ENCODE peak calls at places on chromosomes 12 and 14, in six cellular contexts. One of them, this sample, is unnamed.

GRCh38 chr12:114878781-114879180 is 194.8 kb upstream of the TBX3 start:
- DNase-seq in HepG2: no peak
- DNase-seq in GM12891: no peak
- DNase-seq in K562: no peak
- DNase-seq in GM12878: no peak
- DNase-seq in H1: no peak
- DNase-seq in this sample: no peak

GRCh38 chr12:124646385-124647230 is 79.2 kb upstream of the NCOR2 start:
- DNase-seq in GM12891: peak
- DNase-seq in K562: no peak
- DNase-seq in GM12878: peak
- DNase-seq in HepG2: no peak
- DNase-seq in H1: peak
- DNase-seq in this sample: no peak

GRCh38 chr14:70045715-70046535 is 142.8 kb downstream of the SLC8A3 start:
- DNase-seq in GM12891: no peak
- DNase-seq in K562: peak
- DNase-seq in HepG2: peak
- DNase-seq in H1: peak
- DNase-seq in GM12878: no peak
- DNase-seq in this sample: no peak

GRCh38 chr14:36047912-36048311 is 128.6 kb downstream of the PTCSC3 start:
- DNase-seq in H1: no peak
- DNase-seq in GM12891: no peak
- DNase-seq in GM12878: no peak
- DNase-seq in HepG2: no peak
- DNase-seq in K562: no peak
- DNase-seq in this sample: no peak

GRCh38 chr12:63362166-63362565 is 211.2 kb upstream of the AVPR1A start:
- DNase-seq in H1: no peak
- DNase-seq in GM12891: no peak
- DNase-seq in HepG2: no peak
- DNase-seq in K562: no peak
- DNase-seq in GM12878: no peak
- DNase-seq in this sample: no peak

GRCh38 chr12:59181378-59181777 is 261.1 kb upstream of the LRIG3 start:
- DNase-seq in H1: no peak
- DNase-seq in GM12891: no peak
- DNase-seq in GM12878: no peak
- DNase-seq in HepG2: no peak
- DNase-seq in K562: no peak
- DNase-seq in this sample: no peak

GRCh38 chr14:93135399-93135798 is 19.7 kb upstream of the ITPK1 start:
- DNase-seq in GM12878: no peak
- DNase-seq in HepG2: no peak
- DNase-seq in K562: no peak
- DNase-seq in H1: no peak
- DNase-seq in GM12891: no peak
- DNase-seq in this sample: no peak

GRCh38 chr12:131218291-131219172 is 264.8 kb downstream of the ADGRD1 start:
- DNase-seq in GM12878: no peak
- DNase-seq in K562: peak
- DNase-seq in GM12891: no peak
- DNase-seq in H1: peak
- DNase-seq in HepG2: no peak
- DNase-seq in this sample: no peak

GRCh38 chr14:24845851-24846250 is 204.1 kb downstream of the STXBP6 start:
- DNase-seq in K562: no peak
- DNase-seq in GM12878: no peak
- DNase-seq in GM12891: no peak
- DNase-seq in H1: no peak
- DNase-seq in HepG2: no peak
- DNase-seq in this sample: no peak

GRCh38 chr14:37594916-37595808 is at the start of the genes FOXA1 and TTC6:
- DNase-seq in GM12891: no peak
- DNase-seq in K562: peak
- DNase-seq in HepG2: peak
- DNase-seq in GM12878: no peak
- DNase-seq in H1: peak
- DNase-seq in this sample: no peak
- TF ChIP-seq POLR2A in GM12891: no peak
- TF ChIP-seq POLR2A in K562: no peak
- TF ChIP-seq POLR2A in HepG2: no peak
- TF ChIP-seq POLR2A in GM12878: no peak
- TF ChIP-seq POLR2A in H1: no peak
- TF ChIP-seq POLR2A in this sample: no peak

GRCh38 chr12:108560752-108561719 is at the start of gene SART3:
- DNase-seq in K562: peak
- DNase-seq in GM12891: peak
- DNase-seq in GM12878: peak
- DNase-seq in H1: peak
- DNase-seq in HepG2: peak
- DNase-seq in this sample: peak

GRCh38 chr12:108562348-108563134 is at the start of gene ISCU:
- DNase-seq in GM12878: peak
- DNase-seq in K562: peak
- DNase-seq in GM12891: peak
- DNase-seq in H1: peak
- DNase-seq in HepG2: peak
- DNase-seq in this sample: peak

GRCh38 chr12:108561852-108562347 is 496 bp upstream of the ISCU start:
- DNase-seq in HepG2: no peak
- DNase-seq in GM12878: no peak
- DNase-seq in K562: no peak
- DNase-seq in H1: no peak
- DNase-seq in GM12891: no peak
- DNase-seq in this sample: no peak

GRCh38 chr12:108560321-108560721 is 652 bp downstream of the SART3 start:
- DNase-seq in HepG2: peak
- DNase-seq in K562: no peak
- DNase-seq in GM12891: no peak
- DNase-seq in GM12878: no peak
- DNase-seq in H1: no peak
- DNase-seq in this sample: no peak

DNA sequence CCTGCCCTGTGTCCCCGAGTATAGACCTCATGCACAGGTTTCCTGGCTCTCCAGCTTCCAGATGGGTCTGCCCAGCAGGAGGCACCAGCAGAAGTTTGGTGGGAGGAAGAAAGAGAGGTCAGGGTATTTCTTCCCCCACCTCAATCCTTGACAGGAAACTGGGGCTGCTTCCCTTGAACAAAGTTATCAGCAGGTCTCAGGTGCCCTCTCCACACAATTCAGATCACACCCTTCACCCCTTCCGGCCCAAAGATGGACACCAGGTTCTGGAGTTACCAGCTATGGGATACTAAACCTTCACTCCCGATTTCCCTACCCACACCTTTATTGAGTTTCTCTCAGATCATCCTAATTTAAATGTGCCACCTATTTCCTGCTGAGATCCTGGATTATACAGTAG is 1.2 kb downstream of the SART3 start:
- DNase-seq in GM12891: no peak
- DNase-seq in HepG2: no peak
- DNase-seq in H1: no peak
- DNase-seq in K562: peak
- DNase-seq in GM12878: no peak
- DNase-seq in this sample: no peak
- TF ChIP-seq TAF1 in GM12891: no peak
- TF ChIP-seq TAF1 in HepG2: no peak
- TF ChIP-seq TAF1 in H1: no peak
- TF ChIP-seq TAF1 in K562: no peak
- TF ChIP-seq TAF1 in GM12878: no peak
- TF ChIP-seq TAF1 in this sample: no peak

DNA sequence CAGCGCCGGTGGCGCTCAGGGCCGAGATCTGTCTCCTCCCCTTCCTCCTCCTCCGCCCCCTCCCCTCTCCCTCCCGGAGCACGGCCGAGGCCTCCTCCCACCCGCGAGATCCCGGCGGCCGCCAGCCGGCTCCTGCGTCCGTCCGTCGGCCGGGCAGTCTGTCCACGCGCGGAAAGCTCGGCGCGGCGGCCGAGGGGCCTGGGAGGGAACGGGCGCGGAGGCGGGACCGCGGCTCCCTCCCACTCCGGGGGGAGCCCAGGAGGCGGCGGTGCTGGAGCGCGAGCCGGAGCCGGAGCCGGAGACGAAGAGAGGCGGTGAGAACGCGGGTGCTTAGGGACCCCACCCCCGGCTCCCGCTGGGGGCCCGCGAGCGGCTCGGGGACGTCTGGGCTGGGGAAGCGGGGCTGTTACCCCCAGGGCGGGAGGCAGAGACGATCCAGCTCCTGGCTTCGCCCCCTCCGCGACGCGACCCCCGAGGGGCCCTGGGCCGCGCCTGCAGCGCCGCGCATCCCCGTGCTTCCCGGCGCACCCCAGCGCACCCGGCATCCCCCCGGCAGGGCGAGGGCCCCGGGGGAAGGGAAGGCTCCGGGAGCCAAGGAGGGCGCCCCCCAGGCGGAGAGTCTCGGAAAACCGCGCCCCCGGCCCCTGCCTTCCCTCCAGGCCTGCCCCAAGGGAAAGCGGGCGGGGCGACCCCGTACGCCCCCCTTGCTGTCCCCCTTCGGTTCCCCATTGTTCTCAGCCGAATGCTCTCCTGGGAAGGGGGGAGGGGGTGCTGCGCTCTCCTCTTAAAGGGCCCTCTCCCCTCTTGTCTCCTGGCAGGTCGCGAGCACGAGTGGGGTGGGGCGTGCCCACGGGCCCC is at the start of gene DTX1:
- DNase-seq in H1: no peak
- DNase-seq in HepG2: no peak
- DNase-seq in K562: peak
- DNase-seq in GM12891: no peak
- DNase-seq in GM12878: no peak
- DNase-seq in this sample: no peak
- TF ChIP-seq POLR2AphosphoS5 in H1: no peak
- TF ChIP-seq POLR2AphosphoS5 in HepG2: no peak
- TF ChIP-seq POLR2AphosphoS5 in K562: no peak
- TF ChIP-seq POLR2AphosphoS5 in GM12891: no peak
- TF ChIP-seq POLR2AphosphoS5 in GM12878: no peak
- TF ChIP-seq POLR2AphosphoS5 in this sample: no peak

GRCh38 chr12:53500119-53500775 is 836 bp upstream of the TARBP2 start:
- DNase-seq in HepG2: peak
- DNase-seq in GM12878: no peak
- DNase-seq in H1: peak
- DNase-seq in GM12891: no peak
- DNase-seq in K562: peak
- DNase-seq in this sample: no peak
- TF ChIP-seq POLR2A in HepG2: peak
- TF ChIP-seq POLR2A in GM12878: peak
- TF ChIP-seq POLR2A in H1: peak
- TF ChIP-seq POLR2A in GM12891: peak
- TF ChIP-seq POLR2A in K562: peak
- TF ChIP-seq POLR2A in this sample: peak

GRCh38 chr12:12722351-12723146 is 5.4 kb downstream of the CDKN1B start:
- DNase-seq in GM12891: no peak
- DNase-seq in HepG2: no peak
- DNase-seq in GM12878: no peak
- DNase-seq in H1: no peak
- DNase-seq in K562: no peak
- DNase-seq in this sample: no peak
- TF ChIP-seq TAF1 in GM12891: no peak
- TF ChIP-seq TAF1 in HepG2: no peak
- TF ChIP-seq TAF1 in GM12878: no peak
- TF ChIP-seq TAF1 in H1: no peak
- TF ChIP-seq TAF1 in K562: no peak
- TF ChIP-seq TAF1 in this sample: no peak

DNA sequence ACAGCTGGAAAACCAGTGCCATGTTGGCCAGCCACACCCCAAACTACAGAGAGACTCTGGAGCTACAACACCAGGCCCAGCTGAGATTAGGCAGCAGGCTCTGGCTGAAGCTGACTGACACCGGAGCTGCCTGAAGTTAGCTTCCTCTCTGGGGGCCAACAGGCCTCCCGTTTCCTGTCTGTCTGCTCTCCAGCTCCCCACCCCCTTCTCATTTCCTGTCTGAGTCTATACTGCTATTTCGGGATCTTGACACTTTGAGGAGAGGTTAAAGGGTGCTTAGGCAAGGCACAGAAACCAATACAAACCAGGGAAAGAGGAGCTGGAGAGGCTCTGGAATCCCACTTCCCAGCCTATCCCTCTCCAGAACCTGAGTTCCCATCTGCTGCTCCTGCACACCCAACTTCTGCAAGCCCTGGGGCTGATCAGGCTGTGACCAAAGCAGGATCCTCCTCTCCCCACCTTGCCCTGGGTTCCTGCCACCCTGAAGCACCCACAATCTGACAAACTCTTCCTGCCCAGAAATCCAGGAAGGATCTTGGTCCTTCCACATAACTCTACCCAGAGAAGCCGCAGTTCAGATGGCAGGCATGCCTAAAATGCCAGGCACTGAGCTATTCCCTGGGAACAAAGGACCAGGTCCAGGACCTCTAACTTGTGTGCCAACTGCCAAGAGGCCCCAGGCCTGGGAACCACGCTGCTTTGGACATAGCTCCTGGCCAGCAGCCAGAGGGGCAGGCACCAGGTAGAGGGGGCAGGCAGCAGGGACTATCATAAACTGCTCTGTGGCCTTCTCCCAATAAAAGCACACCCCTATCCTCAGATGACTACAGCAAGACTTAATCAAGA is 39.9 kb downstream of the PRPF40B start:
- DNase-seq in H1: no peak
- DNase-seq in GM12878: peak
- DNase-seq in GM12891: peak
- DNase-seq in HepG2: peak
- DNase-seq in K562: peak
- DNase-seq in this sample: peak
- TF ChIP-seq POLR2AphosphoS5 in H1: no peak
- TF ChIP-seq POLR2AphosphoS5 in GM12878: peak
- TF ChIP-seq POLR2AphosphoS5 in GM12891: peak
- TF ChIP-seq POLR2AphosphoS5 in HepG2: no peak
- TF ChIP-seq POLR2AphosphoS5 in K562: peak
- TF ChIP-seq POLR2AphosphoS5 in this sample: peak

GRCh38 chr14:53519137-53519536 is 366.0 kb upstream of the DDHD1 start:
- DNase-seq in HepG2: no peak
- DNase-seq in GM12891: no peak
- DNase-seq in K562: no peak
- DNase-seq in GM12878: no peak
- DNase-seq in H1: no peak
- DNase-seq in this sample: no peak
- TF ChIP-seq POLR2A in HepG2: no peak
- TF ChIP-seq POLR2A in GM12891: no peak
- TF ChIP-seq POLR2A in K562: no peak
- TF ChIP-seq POLR2A in GM12878: no peak
- TF ChIP-seq POLR2A in H1: no peak
- TF ChIP-seq POLR2A in this sample: no peak

This sample was measured in GM12892.